ENCODE peak calls at places on chromosomes 11 and 22, in four cellular contexts. One of them, this sample, is unnamed.

GRCh38 chr11:130849215-130849568 is 67.1 kb downstream of the SNX19 start:
- ATAC-seq in upper lobe of left lung: no peak
- ATAC-seq in HepG2: no peak
- ATAC-seq in HCT116: no peak
- ATAC-seq in this sample: peak

GRCh38 chr11:96263361-96263763 is 79.6 kb downstream of the MAML2 start:
- ATAC-seq in upper lobe of left lung: no peak
- ATAC-seq in HepG2: no peak
- ATAC-seq in HCT116: peak
- ATAC-seq in this sample: peak

GRCh38 chr11:111918390-111919256 is at the start of gene C11orf52:
- ATAC-seq in HCT116: peak
- ATAC-seq in upper lobe of left lung: peak
- ATAC-seq in HepG2: peak
- ATAC-seq in this sample: no peak

GRCh38 chr22:20439928-20440575 is 2.4 kb upstream of the SCARF2 start:
- ATAC-seq in upper lobe of left lung: no peak
- ATAC-seq in HepG2: no peak
- ATAC-seq in HCT116: no peak
- ATAC-seq in this sample: no peak

GRCh38 chr11:107592256-107592655 is 1.3 kb downstream of the ELMOD1 start:
- ATAC-seq in HCT116: no peak
- ATAC-seq in upper lobe of left lung: no peak
- ATAC-seq in HepG2: no peak
- ATAC-seq in this sample: no peak

GRCh38 chr11:110582728-110583432 is 129.4 kb downstream of the ARHGAP20 start:
- ATAC-seq in HCT116: peak
- ATAC-seq in HepG2: no peak
- ATAC-seq in upper lobe of left lung: no peak
- ATAC-seq in this sample: no peak

GRCh38 chr11:126502159-126502558 is 146.7 kb downstream of the ST3GAL4 start:
- ATAC-seq in HCT116: no peak
- ATAC-seq in HepG2: no peak
- ATAC-seq in upper lobe of left lung: no peak
- ATAC-seq in this sample: no peak

GRCh38 chr11:17813391-17814059 is 78.9 kb downstream of the KCNC1 start:
- ATAC-seq in HepG2: no peak
- ATAC-seq in upper lobe of left lung: no peak
- ATAC-seq in HCT116: no peak
- ATAC-seq in this sample: no peak

GRCh38 chr11:32438883-32439487 is 3.6 kb upstream of the WT1 start:
- ATAC-seq in HCT116: no peak
- ATAC-seq in HepG2: peak
- ATAC-seq in upper lobe of left lung: no peak
- ATAC-seq in this sample: peak

GRCh38 chr11:105881027-105881426 is 141.0 kb downstream of the MSANTD4 start:
- ATAC-seq in upper lobe of left lung: no peak
- ATAC-seq in HCT116: no peak
- ATAC-seq in HepG2: no peak
- ATAC-seq in this sample: no peak

GRCh38 chr11:3042496-3043314 is 14.5 kb downstream of the CARS1 start:
- ATAC-seq in upper lobe of left lung: no peak
- ATAC-seq in HCT116: no peak
- ATAC-seq in HepG2: no peak
- ATAC-seq in this sample: peak

GRCh38 chr11:126284829-126285228 is 1.9 kb downstream of the TIRAP start:
- ATAC-seq in upper lobe of left lung: no peak
- ATAC-seq in HepG2: no peak
- ATAC-seq in HCT116: no peak
- ATAC-seq in this sample: no peak

GRCh38 chr22:40031766-40032470 is 37.2 kb downstream of the FAM83F start:
- ATAC-seq in HepG2: no peak
- ATAC-seq in upper lobe of left lung: no peak
- ATAC-seq in HCT116: no peak
- ATAC-seq in this sample: peak

GRCh38 chr11:11864332-11864731 is 22.6 kb downstream of the USP47 start:
- ATAC-seq in HCT116: no peak
- ATAC-seq in HepG2: no peak
- ATAC-seq in upper lobe of left lung: no peak
- ATAC-seq in this sample: no peak

GRCh38 chr11:42901084-42901483 is 410.7 kb upstream of the API5 start:
- ATAC-seq in HepG2: no peak
- ATAC-seq in HCT116: no peak
- ATAC-seq in upper lobe of left lung: no peak
- ATAC-seq in this sample: no peak

GRCh38 chr11:37230865-37231264 is 632.8 kb upstream of the RAG2 start:
- ATAC-seq in upper lobe of left lung: no peak
- ATAC-seq in HCT116: no peak
- ATAC-seq in HepG2: no peak
- ATAC-seq in this sample: no peak
- TF ChIP-seq CTCF in upper lobe of left lung: no peak
- TF ChIP-seq CTCF in HCT116: no peak
- TF ChIP-seq CTCF in HepG2: no peak
- TF ChIP-seq CTCF in this sample: no peak

DNA sequence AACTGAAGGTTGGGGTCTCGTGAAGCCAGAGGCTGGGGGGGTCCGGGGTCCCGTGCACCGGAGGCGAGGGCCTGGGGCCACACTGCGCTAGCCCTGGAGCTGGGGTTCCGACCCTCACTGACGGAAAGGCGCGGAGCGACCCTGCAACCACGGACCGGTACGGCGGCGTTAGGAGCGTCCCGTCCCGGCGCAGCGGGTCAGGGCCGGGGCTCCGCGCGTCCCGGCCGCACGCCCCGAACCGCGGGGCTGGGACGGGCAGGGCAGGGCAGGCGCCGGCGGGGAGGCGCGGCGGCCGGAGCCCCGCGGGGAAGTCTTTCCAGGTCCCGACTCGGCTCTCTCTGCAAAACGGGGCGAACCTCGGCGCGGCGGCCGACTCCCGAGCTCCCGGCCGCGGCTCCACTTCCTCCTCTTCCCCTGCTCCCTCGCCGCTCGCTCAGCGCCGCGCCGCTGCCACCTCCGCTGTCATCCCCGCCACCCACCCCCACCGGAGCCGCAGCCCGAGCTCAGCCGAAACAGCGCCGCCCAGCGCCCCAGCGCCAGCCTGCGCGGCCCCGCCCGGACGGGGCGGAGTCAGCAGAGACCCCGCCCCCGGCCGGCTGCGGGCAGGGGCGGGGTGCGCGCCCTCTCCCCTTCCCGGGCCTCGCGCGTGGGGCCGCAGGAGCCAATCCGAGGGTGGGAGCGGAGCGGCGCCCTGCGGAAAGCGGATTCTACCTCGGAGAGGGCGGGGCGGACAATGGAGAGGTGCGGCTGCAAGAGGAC is at the start of gene GDPD5:
- ATAC-seq in HCT116: peak
- ATAC-seq in upper lobe of left lung: peak
- ATAC-seq in HepG2: peak
- ATAC-seq in this sample: peak
- TF ChIP-seq POLR2AphosphoS5 in HCT116: peak
- TF ChIP-seq POLR2AphosphoS5 in upper lobe of left lung: no peak
- TF ChIP-seq POLR2AphosphoS5 in HepG2: peak
- TF ChIP-seq POLR2AphosphoS5 in this sample: no peak

GRCh38 chr22:23716811-23717801 is 26.3 kb downstream of the RGL4 start:
- ATAC-seq in HepG2: peak
- ATAC-seq in upper lobe of left lung: peak
- ATAC-seq in HCT116: peak
- ATAC-seq in this sample: peak

GRCh38 chr22:23712256-23712655 is 21.4 kb downstream of the RGL4 start:
- ATAC-seq in upper lobe of left lung: no peak
- ATAC-seq in HepG2: no peak
- ATAC-seq in HCT116: no peak
- ATAC-seq in this sample: no peak

GRCh38 chr22:23713696-23714595 is 23.1 kb downstream of the RGL4 start:
- ATAC-seq in upper lobe of left lung: no peak
- ATAC-seq in HepG2: no peak
- ATAC-seq in HCT116: no peak
- ATAC-seq in this sample: no peak

GRCh38 chr22:23715811-23716355 is 25.1 kb downstream of the RGL4 start:
- ATAC-seq in HepG2: no peak
- ATAC-seq in HCT116: no peak
- ATAC-seq in upper lobe of left lung: peak
- ATAC-seq in this sample: no peak

DNA sequence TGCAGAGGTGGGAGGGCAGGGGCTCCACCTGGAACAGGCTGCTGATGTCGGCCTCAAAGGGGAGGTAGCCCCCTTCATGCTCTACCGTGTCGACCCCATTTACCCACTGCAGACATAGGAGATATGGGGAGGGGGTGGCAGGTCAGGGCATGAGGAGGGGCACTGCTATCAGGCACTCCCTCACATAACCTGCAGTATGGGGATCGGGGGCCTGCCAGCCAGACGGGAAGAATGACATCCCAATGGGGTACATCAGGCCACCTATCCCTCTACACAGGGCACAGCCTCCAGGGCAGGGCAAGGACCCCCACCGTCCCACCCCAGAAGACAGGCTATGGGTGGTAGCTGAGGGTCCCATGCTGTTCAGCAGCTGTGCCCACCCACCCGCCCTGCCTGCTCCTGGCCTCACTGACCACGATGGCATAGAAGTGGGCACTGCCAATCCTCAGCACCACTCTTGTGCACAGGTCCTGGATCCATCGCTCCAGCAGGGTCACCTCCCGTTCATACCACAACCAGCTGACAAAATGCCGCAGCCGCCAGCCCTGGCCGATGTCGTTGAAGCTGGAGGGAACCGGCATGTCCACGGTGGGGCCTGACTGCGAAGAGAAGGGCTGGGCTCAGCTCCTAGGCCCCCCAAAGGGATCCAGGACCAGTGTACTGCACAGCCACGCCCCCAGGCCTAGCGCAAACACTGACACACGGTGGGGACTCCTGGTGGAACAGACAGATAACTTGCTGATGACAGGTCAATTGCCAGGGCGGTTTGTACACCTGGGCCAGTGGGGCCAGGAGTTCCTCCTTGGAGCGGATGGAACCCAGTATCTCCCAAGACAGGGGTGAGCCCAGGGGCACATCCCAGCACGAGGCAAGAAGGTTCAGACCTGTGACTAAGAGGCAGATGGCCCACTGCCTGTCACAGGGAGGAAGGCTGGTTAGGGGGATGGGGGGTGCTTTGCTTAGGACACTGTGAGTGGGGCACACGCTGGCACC is 24.1 kb downstream of the RGL4 start:
- ATAC-seq in HCT116: no peak
- ATAC-seq in HepG2: peak
- ATAC-seq in upper lobe of left lung: no peak
- ATAC-seq in this sample: no peak
- TF ChIP-seq CTCF in HCT116: no peak
- TF ChIP-seq CTCF in HepG2: peak
- TF ChIP-seq CTCF in upper lobe of left lung: no peak
- TF ChIP-seq CTCF in this sample: no peak

DNA sequence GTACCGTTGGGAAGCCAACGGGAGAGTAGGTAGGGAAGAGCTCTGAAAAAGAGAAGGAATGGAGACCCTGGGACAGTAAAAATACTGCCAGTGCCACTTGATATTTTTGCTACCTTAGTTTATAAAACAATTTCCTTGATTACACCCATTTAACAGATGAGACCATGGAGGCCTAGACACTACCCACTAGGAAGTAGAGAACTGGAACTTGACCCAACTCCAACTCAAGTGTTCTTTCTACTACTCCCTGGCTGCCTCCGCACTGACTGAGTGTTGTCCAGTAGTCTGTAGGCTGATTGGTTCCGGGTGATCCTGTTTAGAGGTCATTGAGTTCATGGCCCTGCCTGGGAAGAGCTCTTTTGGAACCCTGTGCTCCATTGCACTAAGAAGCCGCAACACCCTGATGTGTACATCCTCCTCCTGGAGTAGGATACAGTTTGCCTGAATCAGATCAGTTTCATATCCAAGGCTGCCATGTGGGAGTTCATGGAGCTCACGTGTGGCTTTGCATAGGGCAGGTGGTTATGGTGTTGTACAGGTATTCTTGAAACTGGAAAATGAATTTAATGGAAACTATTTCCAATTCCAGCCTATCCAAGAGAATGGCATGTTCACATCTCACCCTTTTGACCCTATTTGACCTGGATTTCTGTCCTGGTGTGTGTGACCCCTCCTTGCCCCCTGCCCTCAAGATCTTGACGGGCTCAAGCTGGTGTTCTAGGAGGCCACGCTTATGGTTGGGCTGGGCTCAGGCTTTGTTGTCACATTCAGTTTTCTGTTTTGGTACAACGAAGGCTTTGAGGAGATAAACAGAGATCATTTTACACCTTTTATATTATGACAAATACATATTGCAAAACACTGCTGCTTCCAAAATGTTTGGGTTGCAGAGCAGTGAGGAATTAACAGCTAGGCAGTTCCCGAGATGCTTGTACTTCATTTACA is 102.2 kb upstream of the NNMT start:
- ATAC-seq in HCT116: no peak
- ATAC-seq in HepG2: no peak
- ATAC-seq in upper lobe of left lung: no peak
- ATAC-seq in this sample: peak
- TF ChIP-seq POLR2AphosphoS5 in HCT116: no peak
- TF ChIP-seq POLR2AphosphoS5 in HepG2: no peak
- TF ChIP-seq POLR2AphosphoS5 in upper lobe of left lung: peak
- TF ChIP-seq POLR2AphosphoS5 in this sample: peak

DNA sequence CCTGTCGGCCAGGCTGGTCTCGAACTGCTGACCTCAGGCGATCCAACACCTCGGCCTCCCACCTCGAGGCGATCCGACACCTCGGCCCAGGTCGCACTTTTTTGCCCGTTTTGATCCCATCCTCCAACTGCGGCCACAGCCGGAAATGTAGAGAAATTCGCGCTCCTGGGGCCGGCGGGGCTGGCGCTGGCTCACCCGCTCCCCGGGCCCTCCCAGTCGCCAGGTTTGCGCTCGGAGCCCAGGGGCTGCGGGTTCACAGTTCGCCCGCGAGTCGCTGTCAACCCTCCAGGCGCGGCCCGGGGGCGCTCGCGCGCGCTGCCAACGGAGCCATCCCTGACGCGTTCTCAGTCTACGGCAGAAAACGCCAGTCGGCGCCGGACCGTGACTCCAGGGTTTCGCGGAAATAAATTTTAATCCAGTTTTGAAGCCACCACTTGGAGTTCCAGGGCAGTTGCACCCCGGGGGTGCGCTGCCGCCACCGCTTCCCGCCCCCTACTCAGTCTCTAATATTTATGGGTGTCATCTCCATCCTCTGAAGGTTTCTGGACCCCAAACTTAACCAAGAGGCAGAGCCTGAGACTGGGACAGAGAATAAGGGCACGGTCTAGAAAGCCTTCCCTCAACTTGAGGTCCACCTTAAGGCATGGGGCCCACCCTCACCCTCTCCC is 1.5 kb upstream of the KLHDC7B start:
- ATAC-seq in HCT116: peak
- ATAC-seq in upper lobe of left lung: peak
- ATAC-seq in HepG2: no peak
- ATAC-seq in this sample: peak
- TF ChIP-seq CTCF in HCT116: peak
- TF ChIP-seq CTCF in upper lobe of left lung: peak
- TF ChIP-seq CTCF in HepG2: no peak
- TF ChIP-seq CTCF in this sample: peak